ENCODE peak calls at places on chromosomes 7 and 10, in eight cellular contexts. C is fibroblast of lung; Y is activated naive CD8-positive, alpha-beta T cell treated with anti-CD3 and anti-CD28 coated beads, Interleukin-2, amount 50 U/mL, for 16 hours; E is T-helper 2 cell; K is A549; Z is NCI-H2081; P is non-pigmented ciliary epithelial cell; W is MV-4-11. I is an unnamed sample.

GRCh38 chr7:5452937-5453540 is 29.4 kb upstream of the TNRC18 start:
- DNase-seq in C (peak; percentile 62), Y (no peak), E (no peak), K (no peak), Z (no peak), P (no peak), W (peak; percentile 64), I (no peak)

GRCh38 chr10:63008491-63008890 is 124.6 kb upstream of the NRBF2 start:
- DNase-seq in C (peak; percentile 43), Y (no peak), E (no peak), K (no peak), Z (no peak), P (no peak), W (peak; percentile 6), I (no peak)

GRCh38 chr10:71757450-71757918 is 15.8 kb downstream of the VSIR start:
- DNase-seq in C (peak; percentile 15), Y (no peak), E (no peak), K (no peak), Z (no peak), P (no peak), W (no peak), I (no peak)

GRCh38 chr7:114530074-114530611 is 115.5 kb downstream of the FOXP2 start:
- DNase-seq in C (peak; percentile 13), Y (no peak), E (no peak), K (no peak), Z (peak; percentile 55), P (no peak), W (no peak), I (no peak)

GRCh38 chr10:86375204-86375603 is 8.6 kb upstream of the GRID1 start:
- DNase-seq in C (no peak), Y (no peak), E (no peak), K (no peak), Z (no peak), P (no peak), W (no peak), I (no peak)

GRCh38 chr7:25795824-25796235 is 356.2 kb upstream of the NFE2L3 start:
- DNase-seq in C (peak; percentile 18), Y (no peak), E (no peak), K (no peak), Z (no peak), P (no peak), W (no peak), I (no peak)

GRCh38 chr10:33227489-33227888 is 107.0 kb downstream of the NRP1 start:
- DNase-seq in C (peak; percentile 25), Y (no peak), E (no peak), K (no peak), Z (no peak), P (no peak), W (no peak), I (no peak)

GRCh38 chr10:73650537-73651331 is 5.1 kb downstream of the SYNPO2L start:
- DNase-seq in C (peak; percentile 86), Y (no peak), E (no peak), K (no peak), Z (no peak), P (peak; percentile 86), W (peak; percentile 98), I (no peak)

GRCh38 chr7:141369422-141369821 is 181.8 kb upstream of the AGK start:
- DNase-seq in C (peak; percentile 20), Y (no peak), E (no peak), K (no peak), Z (no peak), P (no peak), W (no peak), I (no peak)

GRCh38 chr7:114900127-114900526 is 21.8 kb upstream of the MDFIC start:
- DNase-seq in C (no peak), Y (no peak), E (no peak), K (no peak), Z (no peak), P (no peak), W (no peak), I (no peak)

GRCh38 chr10:87639493-87639892 is 20.2 kb upstream of the PAPSS2 start:
- DNase-seq in C (no peak), Y (no peak), E (no peak), K (no peak), Z (no peak), P (no peak), W (no peak), I (no peak)

GRCh38 chr7:108010377-108010776 is 7.4 kb upstream of the LAMB1 start:
- DNase-seq in C (no peak), Y (no peak), E (no peak), K (peak; percentile 49), Z (no peak), P (no peak), W (no peak), I (no peak)

GRCh38 chr10:21758239-21758638 is 224.2 kb downstream of the MLLT10 start:
- DNase-seq in C (no peak), Y (no peak), E (no peak), K (no peak), Z (no peak), P (no peak), W (no peak), I (no peak)

GRCh38 chr7:280461-280860 is 9.5 kb upstream of the FOXL3 start:
- DNase-seq in C (no peak), Y (no peak), E (no peak), K (no peak), Z (no peak), P (no peak), W (no peak), I (no peak)

GRCh38 chr10:86668297-86669165 is at the start of gene LDB3:
- DNase-seq in C (peak; percentile 79), Y (no peak), E (no peak), K (no peak), Z (peak; percentile 4), P (no peak), W (no peak), I (no peak)

GRCh38 chr10:122498521-122498920 is 37.2 kb downstream of the HTRA1 start:
- DNase-seq in C (no peak), Y (no peak), E (no peak), K (no peak), Z (no peak), P (no peak), W (no peak), I (no peak)

GRCh38 chr7:4616116-4616515 is 66.0 kb upstream of the FOXK1 start:
- DNase-seq in C (no peak), Y (no peak), E (no peak), K (no peak), Z (no peak), P (no peak), W (no peak), I (no peak)

GRCh38 chr7:2233876-2234275 is 1.1 kb upstream of the MAD1L1 start:
- DNase-seq in C (peak; percentile 72), Y (no peak), E (no peak), K (no peak), Z (no peak), P (no peak), W (no peak), I (no peak)

GRCh38 chr10:50594012-50594411 is 29.7 kb downstream of the SGMS1 start:
- DNase-seq in C (peak; percentile 81), Y (no peak), E (no peak), K (no peak), Z (peak; percentile 14), P (no peak), W (no peak), I (no peak)

GRCh38 chr10:944034-944831 is 12.7 kb upstream of the LARP4B start:
- DNase-seq in C (peak; percentile 21), Y (no peak), E (no peak), K (no peak), Z (no peak), P (no peak), W (peak; percentile 90), I (no peak)

GRCh38 chr10:127694580-127695193 is 42.3 kb upstream of the FOXI2 start:
- DNase-seq in C (no peak), Y (no peak), E (no peak), K (peak; percentile 61), Z (peak; percentile 10), P (no peak), W (peak; percentile 34), I (no peak)

I was measured in effector CD4-positive, alpha-beta T cell.